ENCODE peak calls at places on chromosomes 2 and 18, in five cellular contexts. V, P, U, W and H are unnamed samples.

GRCh38 chr2:64338107-64338506 is 115.9 kb upstream of the LGALSL start:
- DNase-seq in U (no peak), W (no peak), P (no peak), V (no peak), H (no peak)

GRCh38 chr2:214185546-214185945 is 225.3 kb upstream of the VWC2L start:
- DNase-seq in V (no peak), P (no peak), U (no peak), W (no peak), H (no peak)

GRCh38 chr18:3593381-3593903 is 143.5 kb downstream of the TGIF1 start:
- DNase-seq in V (no peak), P (no peak), W (peak; percentile 23), U (no peak), H (no peak)

GRCh38 chr18:3901811-3902210 is 451.8 kb downstream of the TGIF1 start:
- DNase-seq in U (no peak), P (no peak), W (no peak), V (no peak), H (no peak)

GRCh38 chr2:222939208-222939846 is 78.5 kb downstream of the ACSL3 start:
- DNase-seq in V (peak; percentile 57), W (peak; percentile 70), U (no peak), P (peak; percentile 24), H (peak; percentile 43)

GRCh38 chr2:105082107-105082506 is 44.2 kb downstream of the MRPS9 start:
- DNase-seq in V (no peak), U (no peak), W (no peak), P (no peak), H (no peak)

GRCh38 chr2:239920616-239921365 is 104.4 kb downstream of the NDUFA10 start:
- DNase-seq in P (no peak), W (no peak), V (no peak), U (no peak), H (no peak)

GRCh38 chr2:158554948-158555347 is 98.2 kb downstream of the PKP4 start:
- DNase-seq in W (no peak), P (no peak), V (no peak), U (no peak), H (no peak)

GRCh38 chr18:70256184-70256583 is 32.7 kb upstream of the SOCS6 start:
- DNase-seq in V (no peak), W (no peak), P (no peak), U (no peak), H (no peak)

GRCh38 chr2:163259489-163259888 is 420.9 kb upstream of the KCNH7 start:
- DNase-seq in W (no peak), V (no peak), P (no peak), U (no peak), H (no peak)

GRCh38 chr2:149739171-149739879 is 151.8 kb upstream of the MMADHC start:
- DNase-seq in P (no peak), U (no peak), V (no peak), W (no peak), H (peak; percentile 83)

GRCh38 chr18:5643288-5643687 is 99.5 kb upstream of the EPB41L3 start:
- DNase-seq in W (no peak), P (no peak), U (no peak), V (no peak), H (no peak)

GRCh38 chr18:5238371-5238758 is 41.3 kb upstream of the AKAIN1 start:
- DNase-seq in W (peak; percentile 23), P (no peak), V (peak; percentile 28), U (peak; percentile 25), H (peak; percentile 44)

GRCh38 chr18:48778344-48779011 is 172.3 kb downstream of the SMAD7 start:
- DNase-seq in W (no peak), P (no peak), V (no peak), U (no peak), H (no peak)

GRCh38 chr2:20050104-20050711 is 1.2 kb downstream of the LAPTM4A start:
- DNase-seq in U (no peak), W (peak; percentile 69), P (no peak), V (peak; percentile 50), H (no peak)